ENCODE peak calls at places on chromosome 5, in nine cellular contexts. S, W, P, Y, T, V, A, N and B are unnamed samples.

GRCh38 chr5:67581203-67581602 is 384.6 kb upstream of the CD180 start:
- DNase-seq in S (peak; percentile 17), W (no peak), P (no peak), Y (peak; percentile 18), T (peak; percentile 78), V (no peak), A (peak; percentile 65), N (no peak), B (no peak)

GRCh38 chr5:154669402-154669801 is 85.8 kb upstream of the LARP1 start:
- DNase-seq in S (no peak), W (no peak), P (no peak), Y (no peak), T (no peak), V (no peak), A (no peak), N (no peak), B (no peak)

GRCh38 chr5:159212667-159213462 is 3.5 kb upstream of the RNF145 start:
- DNase-seq in S (no peak), W (no peak), P (no peak), Y (no peak), T (no peak), V (no peak), A (no peak), N (no peak), B (no peak)

GRCh38 chr5:150278916-150279315 is 10.7 kb downstream of the CAMK2A start:
- DNase-seq in S (no peak), W (no peak), P (no peak), Y (peak; percentile 87), T (peak; percentile 56), V (no peak), A (no peak), N (no peak), B (no peak)

GRCh38 chr5:111747336-111747735 is 9.7 kb downstream of the NREP start:
- DNase-seq in S (no peak), W (no peak), P (no peak), Y (no peak), T (no peak), V (no peak), A (no peak), N (peak; percentile 2), B (no peak)

GRCh38 chr5:69484891-69485290 is 7.7 kb upstream of the OCLN start:
- DNase-seq in S (no peak), W (no peak), P (no peak), Y (peak; percentile 85), T (peak; percentile 20), V (no peak), A (no peak), N (peak; percentile 42), B (no peak)

GRCh38 chr5:3226171-3226570 is 369.5 kb upstream of the IRX1 start:
- DNase-seq in S (no peak), W (no peak), P (no peak), Y (no peak), T (no peak), V (no peak), A (no peak), N (no peak), B (no peak)

GRCh38 chr5:60066502-60066901 is 173.0 kb upstream of the PDE4D start:
- DNase-seq in S (no peak), W (no peak), P (no peak), Y (peak; percentile 56), T (peak; percentile 21), V (no peak), A (peak; percentile 2), N (no peak), B (no peak)

GRCh38 chr5:78755822-78756429 is 107.4 kb upstream of the LHFPL2 start:
- DNase-seq in S (no peak), W (no peak), P (no peak), Y (no peak), T (no peak), V (no peak), A (no peak), N (no peak), B (no peak)

GRCh38 chr5:171309526-171310333 is 682 bp downstream of the TLX3 start:
- DNase-seq in S (no peak), W (no peak), P (no peak), Y (no peak), T (no peak), V (peak; percentile 43), A (no peak), N (no peak), B (no peak)